ENCODE peak calls at places on chromosomes 16 and 17, in six cellular contexts. O is aorta, U is body of pancreas, J is foreskin keratinocyte, E is cardiac muscle cell, D is RWPE1. Z is an unnamed sample.

GRCh38 chr17:62641101-62641500 is 13.6 kb downstream of the MRC2 start:
- DNase-seq in E (no peak), D (no peak), O (peak), J (no peak), U (no peak), Z (no peak)

GRCh38 chr17:30278032-30278431 is 13.7 kb downstream of the BLMH start:
- DNase-seq in U (peak), J (no peak), O (no peak), D (no peak), E (peak), Z (no peak)

GRCh38 chr16:66275795-66276428 is 90.6 kb upstream of the CDH5 start:
- DNase-seq in J (peak), O (no peak), D (peak), U (peak), E (peak), Z (peak)

GRCh38 chr16:75703341-75703740 is 2.1 kb upstream of the DUXB start:
- DNase-seq in E (no peak), O (no peak), D (no peak), J (no peak), U (no peak), Z (no peak)

GRCh38 chr16:17444658-17445057 is 26.1 kb downstream of the XYLT1 start:
- DNase-seq in U (no peak), O (no peak), D (no peak), J (no peak), E (no peak), Z (no peak)

GRCh38 chr17:27485125-27485524 is 28.9 kb downstream of the KSR1 start:
- DNase-seq in J (no peak), E (no peak), U (no peak), O (no peak), D (no peak), Z (no peak)

GRCh38 chr17:50162466-50163254 is 3.1 kb upstream of the SGCA start:
- DNase-seq in J (no peak), U (no peak), E (no peak), O (peak), D (no peak), Z (no peak)

GRCh38 chr17:49723423-49723822 is 15.7 kb upstream of the SLC35B1 start:
- DNase-seq in E (peak), O (no peak), D (no peak), J (no peak), U (peak), Z (no peak)

GRCh38 chr17:33142703-33143299 is 150.3 kb downstream of the ASIC2 start:
- DNase-seq in O (no peak), U (no peak), J (peak), E (peak), D (peak), Z (no peak)

GRCh38 chr17:68482576-68483001 is 25.3 kb upstream of the WIPI1 start:
- DNase-seq in O (no peak), U (no peak), D (no peak), E (no peak), J (no peak), Z (no peak)

DNA sequence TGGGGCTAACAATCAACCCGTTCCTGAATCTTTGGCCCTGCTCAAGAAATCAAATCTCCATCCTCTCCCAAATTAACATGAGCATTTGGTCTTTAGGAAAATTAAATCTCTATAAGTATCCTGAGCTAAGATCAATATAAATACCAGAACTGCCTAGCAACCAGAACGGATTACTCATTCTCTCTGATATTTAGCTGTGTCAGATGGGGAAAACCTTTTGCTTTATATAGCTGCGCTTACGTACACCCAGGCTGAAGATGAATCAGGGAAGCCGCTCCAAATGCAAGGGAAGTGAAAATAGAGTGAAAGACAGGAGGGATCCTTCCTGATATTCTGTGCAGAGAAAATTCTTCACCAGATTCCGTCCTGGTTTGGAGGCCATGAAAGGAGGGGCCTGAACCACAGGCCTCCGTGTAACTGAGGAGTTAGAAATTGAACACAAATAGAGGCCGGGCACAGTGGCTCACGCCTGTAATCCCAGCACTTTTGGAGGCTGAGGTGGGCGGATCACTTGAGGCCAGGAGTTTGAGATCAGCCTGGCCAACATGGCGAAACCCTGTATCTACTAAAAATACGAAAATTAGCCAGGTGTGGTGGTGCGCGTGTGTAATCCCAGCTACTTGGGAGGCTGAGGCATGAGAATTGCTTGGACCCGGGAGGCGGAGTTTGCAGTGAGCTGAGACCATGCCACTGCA is 23.4 kb upstream of the GRB2 start:
- DNase-seq in E (no peak), O (no peak), D (peak), U (no peak), J (peak), Z (peak)
- H3K27ac ChIP-seq in E (no peak), O (no peak), D (peak), U (no peak), J (no peak), Z (peak)

GRCh38 chr16:188674-189073 is 8.4 kb downstream of the HBQ1 start:
- DNase-seq in D (no peak), J (no peak), O (no peak), U (no peak), E (no peak), Z (no peak)
- H3K27ac ChIP-seq in D (peak), J (no peak), O (no peak), U (no peak), E (no peak), Z (no peak)

DNA sequence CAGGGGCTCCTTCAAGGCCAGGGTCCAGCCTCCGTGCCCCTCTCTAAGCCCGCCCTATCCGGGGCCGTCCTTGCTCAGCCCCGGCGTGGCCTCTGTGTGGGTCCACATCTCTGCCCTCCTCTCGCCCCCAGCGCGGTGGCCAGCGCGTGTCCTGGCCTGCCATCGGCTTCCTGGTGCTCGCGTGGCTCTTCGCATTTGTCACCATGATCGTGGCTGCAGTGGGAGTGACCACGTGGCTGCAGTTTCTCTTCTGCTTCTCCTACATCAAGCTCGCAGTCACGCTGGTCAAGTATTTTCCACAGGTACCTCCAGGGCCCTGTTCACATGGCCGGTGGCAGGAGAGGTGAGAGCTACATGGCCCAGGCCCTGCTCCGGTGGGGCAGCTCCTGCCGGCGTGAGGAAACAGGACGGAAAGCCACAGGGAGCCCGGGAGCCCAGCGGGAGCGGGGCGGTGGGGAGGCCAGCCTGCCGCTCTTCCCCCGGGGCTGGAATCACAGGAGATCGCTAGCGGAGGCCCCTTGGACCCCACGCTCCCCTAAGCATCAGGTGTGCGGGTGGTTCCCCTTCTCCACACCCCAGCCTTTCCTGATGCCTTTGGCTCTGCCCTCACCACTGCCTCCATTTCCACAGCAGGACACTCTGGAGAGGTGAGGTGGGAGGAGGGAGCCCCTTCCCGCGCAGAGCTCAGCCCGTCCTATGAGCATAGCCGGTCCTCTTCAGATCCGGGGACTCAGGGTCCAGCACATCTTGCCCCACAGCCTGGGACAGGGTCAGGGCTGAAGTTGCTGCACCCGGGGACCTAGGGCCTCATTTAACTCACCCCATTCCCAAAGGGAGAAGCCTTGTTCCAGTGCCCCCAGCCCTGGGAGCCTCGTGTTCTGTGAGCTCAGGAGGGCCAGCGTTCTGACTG is 10.2 kb downstream of the TAX1BP3 start:
- DNase-seq in D (no peak), U (no peak), J (peak), E (no peak), O (no peak), Z (no peak)
- H3K27ac ChIP-seq in D (peak), U (no peak), J (no peak), E (peak), O (no peak), Z (no peak)

GRCh38 chr17:79513805-79514535 is 96.9 kb downstream of the RBFOX3 start:
- DNase-seq in E (no peak), U (no peak), O (no peak), J (no peak), D (no peak), Z (no peak)
- H3K27ac ChIP-seq in E (no peak), U (no peak), O (no peak), J (no peak), D (no peak), Z (no peak)

DNA sequence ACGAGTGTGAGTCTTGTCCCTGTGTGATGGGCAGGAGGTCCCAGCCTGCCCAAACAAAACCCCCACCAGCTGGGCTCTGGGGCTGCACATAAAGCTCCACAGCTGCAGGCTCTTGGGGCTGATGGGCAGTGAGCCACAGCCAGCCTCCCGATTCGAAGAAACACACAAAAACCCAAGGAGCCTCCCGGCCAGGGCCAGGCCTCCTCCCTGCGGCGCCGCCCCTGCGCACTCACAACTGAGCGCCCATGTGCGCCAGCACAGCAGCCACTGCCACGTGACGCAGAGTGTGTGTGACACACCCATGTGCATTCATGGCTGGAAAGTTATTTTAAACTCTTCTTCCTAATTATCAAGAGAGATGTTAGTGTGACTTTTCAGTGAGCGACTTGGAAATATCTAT is 30.6 kb upstream of the FAAP100 start:
- DNase-seq in U (no peak), J (no peak), E (no peak), O (no peak), D (no peak), Z (no peak)
- H3K27ac ChIP-seq in U (no peak), J (no peak), E (no peak), O (no peak), D (peak), Z (no peak)

GRCh38 chr17:6079960-6080359 is 9.8 kb downstream of the WSCD1 start:
- DNase-seq in J (no peak), U (no peak), E (no peak), D (no peak), O (no peak), Z (no peak)

GRCh38 chr17:6079155-6079554 is 9.0 kb downstream of the WSCD1 start:
- DNase-seq in J (no peak), U (no peak), O (no peak), D (no peak), E (no peak), Z (no peak)

GRCh38 chr17:6080711-6081430 is 10.7 kb downstream of the WSCD1 start:
- DNase-seq in E (no peak), O (no peak), D (no peak), J (no peak), U (no peak), Z (no peak)

GRCh38 chr17:6077746-6078145 is 7.6 kb downstream of the WSCD1 start:
- DNase-seq in E (no peak), D (no peak), O (no peak), J (no peak), U (no peak), Z (no peak)

DNA sequence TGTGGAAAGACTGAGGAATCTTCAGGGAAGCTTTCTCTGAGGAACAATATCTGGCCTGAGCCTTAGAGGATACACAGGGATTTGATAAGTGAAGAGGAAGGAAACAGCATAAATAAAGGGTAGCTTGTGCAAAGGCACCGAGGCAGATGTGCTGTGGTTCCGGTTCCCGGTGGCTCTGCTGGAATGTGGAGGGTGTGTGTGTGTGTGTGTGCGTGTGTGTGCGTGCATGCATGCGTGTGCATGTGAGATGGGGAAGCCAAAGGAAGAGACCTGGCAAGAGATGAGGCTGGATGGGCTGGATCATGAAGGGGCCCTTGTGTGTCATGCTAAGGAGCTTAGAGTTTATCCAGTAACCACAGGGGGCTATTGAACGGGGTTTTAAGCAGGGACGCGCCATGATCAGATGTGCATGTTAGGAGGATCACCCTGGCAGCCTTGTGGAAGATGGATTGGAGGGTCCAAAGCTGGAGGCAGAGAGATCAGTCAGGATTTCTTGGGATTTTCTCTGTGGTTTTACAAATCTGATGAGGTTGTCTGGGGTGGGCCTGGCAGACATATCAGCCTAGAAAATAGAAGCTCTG is 8.3 kb downstream of the WSCD1 start:
- DNase-seq in U (no peak), E (no peak), O (no peak), J (no peak), D (no peak), Z (no peak)
- H3K27ac ChIP-seq in U (no peak), E (no peak), O (no peak), J (no peak), D (no peak), Z (no peak)

DNA sequence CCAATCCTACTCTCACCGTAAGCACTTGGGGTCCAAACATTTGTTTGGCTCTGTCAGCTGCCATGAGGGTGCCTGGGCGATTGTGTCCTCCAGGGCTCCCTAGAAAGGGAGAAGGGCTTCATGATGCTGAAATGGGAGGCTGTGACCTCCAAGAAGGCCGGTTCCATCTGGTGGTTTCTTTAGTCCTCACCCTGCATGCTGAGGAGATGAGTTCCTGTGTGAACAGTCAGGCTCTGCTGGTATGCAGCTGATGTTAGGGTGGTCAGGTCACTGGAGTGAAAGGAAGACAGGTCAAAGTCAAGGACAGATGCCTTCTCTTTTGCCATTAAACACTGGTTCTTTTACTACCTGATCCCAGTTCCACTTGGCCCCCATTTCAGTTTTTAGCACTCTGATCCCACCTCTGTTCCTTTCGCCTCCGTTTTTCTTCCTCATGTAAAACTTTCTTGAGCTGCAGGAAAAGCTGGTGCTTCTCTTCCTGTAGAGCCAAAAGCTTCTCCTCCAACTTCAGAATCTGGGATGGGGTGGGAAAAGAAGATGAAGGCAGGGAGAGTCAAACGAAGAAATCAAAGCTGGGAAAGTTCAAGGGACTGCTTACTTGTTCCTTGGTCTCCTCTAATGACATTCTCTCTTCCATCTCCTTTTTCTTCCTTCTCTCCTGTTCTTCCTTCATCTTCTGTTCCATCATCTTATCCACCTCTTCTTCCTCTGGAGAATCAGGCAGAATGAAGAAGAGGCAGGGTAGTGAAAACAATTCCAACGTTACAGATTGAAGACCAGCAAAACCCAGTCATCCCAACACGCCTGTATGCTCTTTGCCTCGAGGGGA is 1.1 kb downstream of the GPS2 start:
- DNase-seq in J (no peak), E (no peak), U (no peak), O (no peak), D (no peak), Z (no peak)
- H3K27ac ChIP-seq in J (peak), E (peak), U (peak), O (no peak), D (peak), Z (peak)

GRCh38 chr17:59761385-59762021 is 54.0 kb downstream of the VMP1 start:
- DNase-seq in E (peak), U (no peak), J (no peak), D (no peak), O (no peak), Z (no peak)
- H3K27ac ChIP-seq in E (peak), U (no peak), J (peak), D (no peak), O (no peak), Z (peak)

GRCh38 chr17:74756891-74757290 is 8.5 kb downstream of the NHERF1 start:
- DNase-seq in U (no peak), J (no peak), D (no peak), O (no peak), E (no peak), Z (no peak)
- H3K27ac ChIP-seq in U (no peak), J (no peak), D (peak), O (no peak), E (no peak), Z (peak)

DNA sequence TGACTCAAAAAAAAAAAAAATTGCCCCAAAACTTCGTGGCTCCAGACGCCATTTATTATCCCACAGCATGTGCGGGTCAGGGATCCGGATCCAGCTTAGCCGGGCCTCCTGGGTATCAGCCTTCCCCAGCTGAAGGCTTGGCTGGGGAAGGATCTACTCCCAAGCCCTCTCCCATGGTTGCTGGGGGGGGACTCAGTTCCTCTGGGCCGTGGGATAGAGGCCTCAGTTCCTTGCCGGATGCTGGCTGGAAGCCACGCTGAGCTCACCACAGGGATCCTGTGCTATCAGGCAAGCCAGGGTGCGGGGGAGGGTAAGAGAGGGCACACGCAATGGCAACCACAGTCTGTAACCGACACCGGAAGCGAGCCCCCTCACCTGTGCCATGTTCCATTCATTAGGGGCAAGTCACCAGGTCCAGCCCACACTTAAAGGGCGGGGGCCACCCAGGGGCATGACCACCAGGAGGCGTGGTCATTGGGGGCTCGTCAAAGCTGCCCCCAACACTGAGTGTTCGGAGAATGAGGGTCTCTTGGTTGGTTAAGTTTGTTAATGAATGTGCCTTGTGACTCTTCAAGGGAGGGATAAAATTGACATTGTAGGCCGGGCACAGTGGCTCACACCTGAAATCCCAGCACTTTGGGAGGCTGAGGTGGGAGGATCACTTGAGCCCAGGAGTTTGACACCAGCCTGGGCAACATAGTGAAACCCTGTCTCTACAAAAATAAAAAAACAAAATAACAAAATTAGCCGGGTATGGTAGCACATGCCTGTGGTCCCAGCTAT is 210.0 kb upstream of the GSE1 start:
- DNase-seq in E (no peak), D (no peak), O (peak), J (no peak), U (peak), Z (no peak)
- H3K27ac ChIP-seq in E (no peak), D (peak), O (no peak), J (no peak), U (no peak), Z (no peak)

Z was measured in epithelial cell of prostate.